ENCODE peak calls at places on chromosomes 7 and 10, in ten cellular contexts. One of them, this sample, is unnamed.

GRCh38 chr10:71042699-71043098 is 154.3 kb upstream of the PCBD1 start:
- DNase-seq in NCI-H1436: no peak
- DNase-seq in B cell: no peak
- DNase-seq in astrocyte: no peak
- DNase-seq in AG09309: no peak
- DNase-seq in myocyte: no peak
- DNase-seq in activated CD8-positive, alpha-beta memory T cell treated with anti-CD3 and anti-CD28 coated beads, Interleukin-2, amount 50 U/mL, for 4 hours: no peak
- DNase-seq in small intestine: no peak
- DNase-seq in pons: no peak
- DNase-seq in NCI-H510A treated with DMSO at 0.1 percent for 48 hours: no peak
- DNase-seq in this sample: no peak

GRCh38 chr10:110360857-110361474 is 56.2 kb upstream of the SMNDC1 start:
- DNase-seq in small intestine: no peak
- DNase-seq in AG09309: no peak
- DNase-seq in NCI-H1436: no peak
- DNase-seq in B cell: no peak
- DNase-seq in myocyte: no peak
- DNase-seq in NCI-H510A treated with DMSO at 0.1 percent for 48 hours: no peak
- DNase-seq in pons: no peak
- DNase-seq in astrocyte: peak; percentile 13
- DNase-seq in activated CD8-positive, alpha-beta memory T cell treated with anti-CD3 and anti-CD28 coated beads, Interleukin-2, amount 50 U/mL, for 4 hours: no peak
- DNase-seq in this sample: no peak

GRCh38 chr7:2639151-2639993 is 7.6 kb downstream of the TTYH3 start:
- DNase-seq in B cell: no peak
- DNase-seq in myocyte: peak; percentile 43
- DNase-seq in pons: peak; percentile 37
- DNase-seq in NCI-H1436: no peak
- DNase-seq in NCI-H510A treated with DMSO at 0.1 percent for 48 hours: no peak
- DNase-seq in AG09309: no peak
- DNase-seq in astrocyte: no peak
- DNase-seq in small intestine: no peak
- DNase-seq in activated CD8-positive, alpha-beta memory T cell treated with anti-CD3 and anti-CD28 coated beads, Interleukin-2, amount 50 U/mL, for 4 hours: no peak
- DNase-seq in this sample: peak; percentile 61

GRCh38 chr10:81843042-81843441 is 32.0 kb upstream of the NRG3 start:
- DNase-seq in NCI-H510A treated with DMSO at 0.1 percent for 48 hours: no peak
- DNase-seq in myocyte: no peak
- DNase-seq in pons: no peak
- DNase-seq in small intestine: no peak
- DNase-seq in activated CD8-positive, alpha-beta memory T cell treated with anti-CD3 and anti-CD28 coated beads, Interleukin-2, amount 50 U/mL, for 4 hours: no peak
- DNase-seq in B cell: no peak
- DNase-seq in NCI-H1436: no peak
- DNase-seq in AG09309: no peak
- DNase-seq in astrocyte: no peak
- DNase-seq in this sample: no peak

GRCh38 chr7:27739301-27739913 is 555 bp upstream of the TAX1BP1 start:
- DNase-seq in NCI-H510A treated with DMSO at 0.1 percent for 48 hours: no peak
- DNase-seq in AG09309: no peak
- DNase-seq in myocyte: no peak
- DNase-seq in NCI-H1436: no peak
- DNase-seq in astrocyte: peak; percentile 68
- DNase-seq in pons: no peak
- DNase-seq in activated CD8-positive, alpha-beta memory T cell treated with anti-CD3 and anti-CD28 coated beads, Interleukin-2, amount 50 U/mL, for 4 hours: no peak
- DNase-seq in B cell: no peak
- DNase-seq in small intestine: no peak
- DNase-seq in this sample: no peak

GRCh38 chr10:14605231-14605925 is 169.3 kb downstream of the FAM107B start:
- DNase-seq in activated CD8-positive, alpha-beta memory T cell treated with anti-CD3 and anti-CD28 coated beads, Interleukin-2, amount 50 U/mL, for 4 hours: no peak
- DNase-seq in NCI-H1436: no peak
- DNase-seq in B cell: peak; percentile 28
- DNase-seq in astrocyte: peak; percentile 58
- DNase-seq in AG09309: no peak
- DNase-seq in myocyte: peak; percentile 28
- DNase-seq in small intestine: peak; percentile 22
- DNase-seq in pons: no peak
- DNase-seq in NCI-H510A treated with DMSO at 0.1 percent for 48 hours: no peak
- DNase-seq in this sample: peak; percentile 51

GRCh38 chr10:8360814-8361509 is 306.5 kb downstream of the GATA3 start:
- DNase-seq in AG09309: no peak
- DNase-seq in myocyte: no peak
- DNase-seq in NCI-H1436: no peak
- DNase-seq in small intestine: no peak
- DNase-seq in NCI-H510A treated with DMSO at 0.1 percent for 48 hours: no peak
- DNase-seq in pons: no peak
- DNase-seq in B cell: no peak
- DNase-seq in astrocyte: peak; percentile 82
- DNase-seq in activated CD8-positive, alpha-beta memory T cell treated with anti-CD3 and anti-CD28 coated beads, Interleukin-2, amount 50 U/mL, for 4 hours: no peak
- DNase-seq in this sample: no peak

GRCh38 chr10:30751678-30752331 is 122.3 kb upstream of the LYZL2 start:
- DNase-seq in pons: peak; percentile 90
- DNase-seq in NCI-H510A treated with DMSO at 0.1 percent for 48 hours: peak; percentile 21
- DNase-seq in B cell: peak; percentile 61
- DNase-seq in activated CD8-positive, alpha-beta memory T cell treated with anti-CD3 and anti-CD28 coated beads, Interleukin-2, amount 50 U/mL, for 4 hours: no peak
- DNase-seq in myocyte: peak; percentile 77
- DNase-seq in small intestine: peak; percentile 26
- DNase-seq in astrocyte: peak; percentile 37
- DNase-seq in NCI-H1436: no peak
- DNase-seq in AG09309: no peak
- DNase-seq in this sample: peak; percentile 19

GRCh38 chr7:82359426-82359825 is 84.2 kb downstream of the CACNA2D1 start:
- DNase-seq in NCI-H510A treated with DMSO at 0.1 percent for 48 hours: no peak
- DNase-seq in pons: no peak
- DNase-seq in myocyte: no peak
- DNase-seq in small intestine: no peak
- DNase-seq in astrocyte: no peak
- DNase-seq in NCI-H1436: no peak
- DNase-seq in AG09309: no peak
- DNase-seq in B cell: no peak
- DNase-seq in activated CD8-positive, alpha-beta memory T cell treated with anti-CD3 and anti-CD28 coated beads, Interleukin-2, amount 50 U/mL, for 4 hours: no peak
- DNase-seq in this sample: no peak

GRCh38 chr10:72340510-72340895 is 14.2 kb downstream of the DNAJB12 start:
- DNase-seq in AG09309: no peak
- DNase-seq in myocyte: peak; percentile 57
- DNase-seq in activated CD8-positive, alpha-beta memory T cell treated with anti-CD3 and anti-CD28 coated beads, Interleukin-2, amount 50 U/mL, for 4 hours: peak; percentile 79
- DNase-seq in NCI-H510A treated with DMSO at 0.1 percent for 48 hours: peak; percentile 50
- DNase-seq in B cell: peak; percentile 86
- DNase-seq in NCI-H1436: peak; percentile 45
- DNase-seq in small intestine: peak; percentile 56
- DNase-seq in pons: no peak
- DNase-seq in astrocyte: no peak
- DNase-seq in this sample: peak; percentile 79

GRCh38 chr10:122276611-122277205 is 5.6 kb downstream of the BTBD16 start:
- DNase-seq in NCI-H1436: no peak
- DNase-seq in astrocyte: peak; percentile 43
- DNase-seq in B cell: no peak
- DNase-seq in NCI-H510A treated with DMSO at 0.1 percent for 48 hours: no peak
- DNase-seq in pons: no peak
- DNase-seq in small intestine: no peak
- DNase-seq in myocyte: peak; percentile 27
- DNase-seq in AG09309: no peak
- DNase-seq in activated CD8-positive, alpha-beta memory T cell treated with anti-CD3 and anti-CD28 coated beads, Interleukin-2, amount 50 U/mL, for 4 hours: no peak
- DNase-seq in this sample: no peak

GRCh38 chr10:80633910-80634309 is 96.2 kb downstream of the SH2D4B start:
- DNase-seq in NCI-H1436: no peak
- DNase-seq in pons: no peak
- DNase-seq in NCI-H510A treated with DMSO at 0.1 percent for 48 hours: no peak
- DNase-seq in B cell: no peak
- DNase-seq in myocyte: no peak
- DNase-seq in small intestine: no peak
- DNase-seq in activated CD8-positive, alpha-beta memory T cell treated with anti-CD3 and anti-CD28 coated beads, Interleukin-2, amount 50 U/mL, for 4 hours: no peak
- DNase-seq in AG09309: no peak
- DNase-seq in astrocyte: no peak
- DNase-seq in this sample: no peak

GRCh38 chr10:4337581-4337980 is 488.4 kb upstream of the AKR1E2 start:
- DNase-seq in small intestine: no peak
- DNase-seq in AG09309: no peak
- DNase-seq in B cell: no peak
- DNase-seq in NCI-H1436: no peak
- DNase-seq in NCI-H510A treated with DMSO at 0.1 percent for 48 hours: no peak
- DNase-seq in astrocyte: no peak
- DNase-seq in activated CD8-positive, alpha-beta memory T cell treated with anti-CD3 and anti-CD28 coated beads, Interleukin-2, amount 50 U/mL, for 4 hours: no peak
- DNase-seq in myocyte: no peak
- DNase-seq in pons: no peak
- DNase-seq in this sample: no peak

GRCh38 chr10:43955978-43956377 is 307.3 kb upstream of the ZNF32 start:
- DNase-seq in AG09309: no peak
- DNase-seq in pons: no peak
- DNase-seq in astrocyte: no peak
- DNase-seq in activated CD8-positive, alpha-beta memory T cell treated with anti-CD3 and anti-CD28 coated beads, Interleukin-2, amount 50 U/mL, for 4 hours: no peak
- DNase-seq in NCI-H510A treated with DMSO at 0.1 percent for 48 hours: no peak
- DNase-seq in NCI-H1436: no peak
- DNase-seq in small intestine: no peak
- DNase-seq in B cell: no peak
- DNase-seq in myocyte: no peak
- DNase-seq in this sample: no peak

GRCh38 chr7:111758332-111758731 is 196.0 kb upstream of the IMMP2L start:
- DNase-seq in NCI-H1436: no peak
- DNase-seq in small intestine: no peak
- DNase-seq in astrocyte: no peak
- DNase-seq in AG09309: no peak
- DNase-seq in NCI-H510A treated with DMSO at 0.1 percent for 48 hours: peak; percentile 30
- DNase-seq in B cell: no peak
- DNase-seq in myocyte: no peak
- DNase-seq in pons: no peak
- DNase-seq in activated CD8-positive, alpha-beta memory T cell treated with anti-CD3 and anti-CD28 coated beads, Interleukin-2, amount 50 U/mL, for 4 hours: no peak
- DNase-seq in this sample: no peak

GRCh38 chr10:29257106-29257783 is 31.6 kb upstream of the LYZL1 start:
- DNase-seq in B cell: no peak
- DNase-seq in pons: no peak
- DNase-seq in myocyte: peak; percentile 53
- DNase-seq in small intestine: no peak
- DNase-seq in NCI-H1436: no peak
- DNase-seq in activated CD8-positive, alpha-beta memory T cell treated with anti-CD3 and anti-CD28 coated beads, Interleukin-2, amount 50 U/mL, for 4 hours: no peak
- DNase-seq in NCI-H510A treated with DMSO at 0.1 percent for 48 hours: no peak
- DNase-seq in AG09309: peak; percentile 97
- DNase-seq in astrocyte: peak; percentile 90
- DNase-seq in this sample: no peak

GRCh38 chr7:55912748-55913158 is 25.5 kb downstream of the ZNF713 start:
- DNase-seq in AG09309: no peak
- DNase-seq in small intestine: no peak
- DNase-seq in myocyte: peak; percentile 3
- DNase-seq in NCI-H510A treated with DMSO at 0.1 percent for 48 hours: no peak
- DNase-seq in activated CD8-positive, alpha-beta memory T cell treated with anti-CD3 and anti-CD28 coated beads, Interleukin-2, amount 50 U/mL, for 4 hours: no peak
- DNase-seq in B cell: no peak
- DNase-seq in NCI-H1436: no peak
- DNase-seq in pons: peak; percentile 93
- DNase-seq in astrocyte: no peak
- DNase-seq in this sample: no peak

GRCh38 chr10:98316661-98317060 is 48.7 kb upstream of the LOXL4 start:
- DNase-seq in NCI-H510A treated with DMSO at 0.1 percent for 48 hours: no peak
- DNase-seq in activated CD8-positive, alpha-beta memory T cell treated with anti-CD3 and anti-CD28 coated beads, Interleukin-2, amount 50 U/mL, for 4 hours: no peak
- DNase-seq in pons: no peak
- DNase-seq in astrocyte: peak; percentile 50
- DNase-seq in small intestine: no peak
- DNase-seq in myocyte: no peak
- DNase-seq in AG09309: no peak
- DNase-seq in B cell: no peak
- DNase-seq in NCI-H1436: no peak
- DNase-seq in this sample: no peak

GRCh38 chr7:68432585-68432984 is 1165.7 kb upstream of the AUTS2 start:
- DNase-seq in NCI-H510A treated with DMSO at 0.1 percent for 48 hours: no peak
- DNase-seq in pons: no peak
- DNase-seq in AG09309: no peak
- DNase-seq in myocyte: no peak
- DNase-seq in activated CD8-positive, alpha-beta memory T cell treated with anti-CD3 and anti-CD28 coated beads, Interleukin-2, amount 50 U/mL, for 4 hours: no peak
- DNase-seq in NCI-H1436: no peak
- DNase-seq in small intestine: no peak
- DNase-seq in B cell: no peak
- DNase-seq in astrocyte: no peak
- DNase-seq in this sample: no peak

GRCh38 chr7:21912305-21912704 is 33.4 kb downstream of the CDCA7L start:
- DNase-seq in B cell: no peak
- DNase-seq in NCI-H510A treated with DMSO at 0.1 percent for 48 hours: no peak
- DNase-seq in activated CD8-positive, alpha-beta memory T cell treated with anti-CD3 and anti-CD28 coated beads, Interleukin-2, amount 50 U/mL, for 4 hours: no peak
- DNase-seq in myocyte: no peak
- DNase-seq in small intestine: no peak
- DNase-seq in NCI-H1436: no peak
- DNase-seq in AG09309: peak; percentile 85
- DNase-seq in astrocyte: peak; percentile 80
- DNase-seq in pons: no peak
- DNase-seq in this sample: no peak

GRCh38 chr7:68964060-68964459 is 634.2 kb upstream of the AUTS2 start:
- DNase-seq in activated CD8-positive, alpha-beta memory T cell treated with anti-CD3 and anti-CD28 coated beads, Interleukin-2, amount 50 U/mL, for 4 hours: no peak
- DNase-seq in myocyte: no peak
- DNase-seq in NCI-H1436: no peak
- DNase-seq in B cell: no peak
- DNase-seq in astrocyte: peak; percentile 80
- DNase-seq in AG09309: no peak
- DNase-seq in pons: no peak
- DNase-seq in NCI-H510A treated with DMSO at 0.1 percent for 48 hours: no peak
- DNase-seq in small intestine: no peak
- DNase-seq in this sample: no peak

GRCh38 chr7:1455241-1455939 is 3.9 kb downstream of the MICALL2 start:
- DNase-seq in small intestine: peak; percentile 70
- DNase-seq in activated CD8-positive, alpha-beta memory T cell treated with anti-CD3 and anti-CD28 coated beads, Interleukin-2, amount 50 U/mL, for 4 hours: no peak
- DNase-seq in B cell: no peak
- DNase-seq in myocyte: no peak
- DNase-seq in NCI-H510A treated with DMSO at 0.1 percent for 48 hours: peak; percentile 88
- DNase-seq in AG09309: no peak
- DNase-seq in pons: no peak
- DNase-seq in NCI-H1436: no peak
- DNase-seq in astrocyte: no peak
- DNase-seq in this sample: no peak

GRCh38 chr7:42621543-42622219 is 290.2 kb downstream of the C7orf25 start:
- DNase-seq in astrocyte: no peak
- DNase-seq in activated CD8-positive, alpha-beta memory T cell treated with anti-CD3 and anti-CD28 coated beads, Interleukin-2, amount 50 U/mL, for 4 hours: no peak
- DNase-seq in B cell: no peak
- DNase-seq in myocyte: peak; percentile 22
- DNase-seq in pons: no peak
- DNase-seq in small intestine: no peak
- DNase-seq in NCI-H510A treated with DMSO at 0.1 percent for 48 hours: no peak
- DNase-seq in AG09309: no peak
- DNase-seq in NCI-H1436: no peak
- DNase-seq in this sample: no peak

GRCh38 chr10:290026-290725 is 154.9 kb downstream of the ZMYND11 start:
- DNase-seq in B cell: no peak
- DNase-seq in astrocyte: no peak
- DNase-seq in AG09309: peak; percentile 69
- DNase-seq in NCI-H510A treated with DMSO at 0.1 percent for 48 hours: no peak
- DNase-seq in NCI-H1436: no peak
- DNase-seq in activated CD8-positive, alpha-beta memory T cell treated with anti-CD3 and anti-CD28 coated beads, Interleukin-2, amount 50 U/mL, for 4 hours: no peak
- DNase-seq in myocyte: peak; percentile 44
- DNase-seq in small intestine: no peak
- DNase-seq in pons: no peak
- DNase-seq in this sample: no peak

GRCh38 chr10:70461397-70462348 is 16.9 kb upstream of the PALD1 start:
- DNase-seq in NCI-H510A treated with DMSO at 0.1 percent for 48 hours: peak; percentile 52
- DNase-seq in AG09309: no peak
- DNase-seq in myocyte: peak; percentile 67
- DNase-seq in pons: peak; percentile 57
- DNase-seq in NCI-H1436: peak; percentile 21
- DNase-seq in activated CD8-positive, alpha-beta memory T cell treated with anti-CD3 and anti-CD28 coated beads, Interleukin-2, amount 50 U/mL, for 4 hours: peak; percentile 57
- DNase-seq in small intestine: peak; percentile 48
- DNase-seq in astrocyte: peak; percentile 23
- DNase-seq in B cell: peak; percentile 77
- DNase-seq in this sample: peak; percentile 78

GRCh38 chr7:75842836-75843446 is 29.3 kb upstream of the CCL24 start:
- DNase-seq in NCI-H510A treated with DMSO at 0.1 percent for 48 hours: no peak
- DNase-seq in B cell: no peak
- DNase-seq in NCI-H1436: no peak
- DNase-seq in small intestine: peak; percentile 13
- DNase-seq in myocyte: no peak
- DNase-seq in activated CD8-positive, alpha-beta memory T cell treated with anti-CD3 and anti-CD28 coated beads, Interleukin-2, amount 50 U/mL, for 4 hours: no peak
- DNase-seq in astrocyte: peak; percentile 87
- DNase-seq in pons: peak; percentile 38
- DNase-seq in AG09309: peak; percentile 63
- DNase-seq in this sample: no peak

GRCh38 chr10:132858121-132859081 is 72.5 kb upstream of the NKX6-2 start:
- DNase-seq in AG09309: no peak
- DNase-seq in myocyte: no peak
- DNase-seq in NCI-H1436: no peak
- DNase-seq in small intestine: no peak
- DNase-seq in pons: no peak
- DNase-seq in B cell: no peak
- DNase-seq in activated CD8-positive, alpha-beta memory T cell treated with anti-CD3 and anti-CD28 coated beads, Interleukin-2, amount 50 U/mL, for 4 hours: peak; percentile 11
- DNase-seq in astrocyte: no peak
- DNase-seq in NCI-H510A treated with DMSO at 0.1 percent for 48 hours: no peak
- DNase-seq in this sample: no peak

GRCh38 chr10:121886997-121887622 is 40.7 kb downstream of the ATE1 start:
- DNase-seq in activated CD8-positive, alpha-beta memory T cell treated with anti-CD3 and anti-CD28 coated beads, Interleukin-2, amount 50 U/mL, for 4 hours: peak; percentile 36
- DNase-seq in astrocyte: peak; percentile 35
- DNase-seq in B cell: peak; percentile 35
- DNase-seq in small intestine: peak; percentile 67
- DNase-seq in NCI-H1436: peak; percentile 66
- DNase-seq in pons: peak; percentile 87
- DNase-seq in myocyte: peak; percentile 63
- DNase-seq in NCI-H510A treated with DMSO at 0.1 percent for 48 hours: peak; percentile 66
- DNase-seq in AG09309: peak; percentile 37
- DNase-seq in this sample: peak; percentile 56

This sample was measured in G401.